ENCODE peak calls at places on chromosomes 1 and 21, in six cellular contexts. V, J, G, U, Z and H are unnamed samples.
A peak's percentile ranks its signal among the peaks of the same experiment; 100 is the strongest.

GRCh38 chr1:44964396-44964795 is 22.0 kb downstream of the EIF2B3 start:
- DNase-seq in V (no peak), J (no peak), G (no peak), U (no peak), Z (no peak), H (no peak)

GRCh38 chr21:46559291-46559983 is 45.4 kb downstream of the S100B start:
- DNase-seq in V (no peak), J (no peak), G (peak; percentile 41), U (peak; percentile 71), Z (no peak), H (peak; percentile 46)

GRCh38 chr1:66276229-66276628 is 257.7 kb upstream of the SGIP1 start:
- DNase-seq in V (no peak), J (no peak), G (no peak), U (no peak), Z (no peak), H (no peak)

GRCh38 chr1:89954401-89954800 is 40.5 kb upstream of the ZNF326 start:
- DNase-seq in V (no peak), J (no peak), G (no peak), U (no peak), Z (no peak), H (no peak)

GRCh38 chr1:38773483-38773882 is 86.1 kb downstream of the RRAGC start:
- DNase-seq in V (no peak), J (no peak), G (no peak), U (no peak), Z (no peak), H (no peak)

GRCh38 chr1:153343811-153344717 is 4.6 kb downstream of the PGLYRP4 start:
- DNase-seq in V (no peak), J (no peak), G (no peak), U (no peak), Z (no peak), H (peak; percentile 37)

GRCh38 chr1:100557606-100557953 is 19.6 kb downstream of the GPR88 start:
- DNase-seq in V (no peak), J (no peak), G (no peak), U (no peak), Z (no peak), H (no peak)

GRCh38 chr1:229273507-229274232 is 2.8 kb downstream of the RAB4A start:
- DNase-seq in V (no peak), J (peak; percentile 40), G (peak; percentile 99), U (no peak), Z (no peak), H (no peak)

GRCh38 chr1:66302810-66303209 is 231.1 kb upstream of the SGIP1 start:
- DNase-seq in V (no peak), J (no peak), G (no peak), U (no peak), Z (no peak), H (no peak)

GRCh38 chr1:177645491-177645890 is 324.4 kb downstream of the SEC16B start:
- DNase-seq in V (no peak), J (no peak), G (no peak), U (no peak), Z (no peak), H (no peak)

GRCh38 chr1:1597275-1597930 is 2.5 kb downstream of the FNDC10 start:
- DNase-seq in V (peak; percentile 37), J (no peak), G (no peak), U (no peak), Z (no peak), H (peak; percentile 54)
- H3K27me3 ChIP-seq in V (peaks cover 8% of the 10 kb centered on the region), J (no peaks in the 10 kb centered on the region), G (peaks cover 10% of the 10 kb centered on the region), U (no peaks in the 10 kb centered on the region), Z (peaks cover 28% of the 10 kb centered on the region), H (no peaks in the 10 kb centered on the region)

GRCh38 chr1:213973129-213973528 is 14.6 kb upstream of the PROX1 start:
- DNase-seq in V (no peak), J (no peak), G (no peak), U (no peak), Z (no peak), H (no peak)

GRCh38 chr1:213977909-213978308 is 9.9 kb upstream of the PROX1 start:
- DNase-seq in V (no peak), J (no peak), G (no peak), U (no peak), Z (no peak), H (no peak)

GRCh38 chr1:213977486-213977842 is 10.3 kb upstream of the PROX1 start:
- DNase-seq in V (no peak), J (no peak), G (peak; percentile 54), U (no peak), Z (no peak), H (no peak)

GRCh38 chr1:213979751-213980605 is 7.8 kb upstream of the PROX1 start:
- DNase-seq in V (peak; percentile 64), J (peak; percentile 3), G (no peak), U (no peak), Z (no peak), H (no peak)

DNA sequence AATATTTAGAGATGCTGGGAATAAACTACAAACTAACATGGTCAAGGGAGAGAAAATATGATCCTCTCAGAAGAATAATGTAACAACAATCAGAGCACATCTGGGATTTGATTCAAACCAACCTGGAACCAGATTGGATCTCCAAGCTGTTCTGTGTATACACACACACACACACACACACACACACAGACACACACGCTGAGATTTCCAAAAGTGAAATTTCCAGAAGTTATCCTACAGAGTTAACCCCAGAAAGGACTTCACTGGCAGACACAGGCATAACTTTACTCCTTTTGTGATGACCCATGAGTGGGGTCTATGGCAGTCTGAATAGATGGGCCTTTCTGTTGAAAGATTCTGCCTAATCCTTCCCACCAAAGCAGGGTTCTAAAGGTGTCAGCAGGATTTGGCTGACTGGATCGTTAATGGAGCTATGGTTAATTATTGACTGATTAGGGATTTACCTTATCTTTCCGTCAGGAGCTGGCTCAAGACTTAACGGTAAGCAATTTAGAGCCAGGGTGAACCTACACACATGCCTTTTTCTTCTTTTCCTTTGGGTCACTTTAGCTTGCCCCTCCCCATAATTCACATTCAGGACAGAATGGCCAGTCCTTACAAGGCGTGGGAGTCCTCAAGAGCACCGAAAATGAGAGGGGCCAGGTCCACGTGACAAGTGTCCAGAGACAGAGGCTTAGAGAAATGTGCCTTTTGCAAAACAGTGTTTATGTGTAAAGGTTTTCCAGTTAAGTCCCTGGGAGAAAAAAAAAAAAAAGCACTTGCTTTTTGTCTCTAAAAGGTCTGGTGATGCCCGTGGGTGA is 10.9 kb upstream of the PROX1 start:
- DNase-seq in V (no peak), J (no peak), G (peak; percentile 47), U (no peak), Z (no peak), H (no peak)
- H3K27me3 ChIP-seq in V (peaks cover 33% of the 10 kb centered on the region), J (no peaks in the 10 kb centered on the region), G (no peaks in the 10 kb centered on the region), U (peaks cover 53% of the 10 kb centered on the region), Z (peaks cover 33% of the 10 kb centered on the region), H (peaks cover 10% of the 10 kb centered on the region)

DNA sequence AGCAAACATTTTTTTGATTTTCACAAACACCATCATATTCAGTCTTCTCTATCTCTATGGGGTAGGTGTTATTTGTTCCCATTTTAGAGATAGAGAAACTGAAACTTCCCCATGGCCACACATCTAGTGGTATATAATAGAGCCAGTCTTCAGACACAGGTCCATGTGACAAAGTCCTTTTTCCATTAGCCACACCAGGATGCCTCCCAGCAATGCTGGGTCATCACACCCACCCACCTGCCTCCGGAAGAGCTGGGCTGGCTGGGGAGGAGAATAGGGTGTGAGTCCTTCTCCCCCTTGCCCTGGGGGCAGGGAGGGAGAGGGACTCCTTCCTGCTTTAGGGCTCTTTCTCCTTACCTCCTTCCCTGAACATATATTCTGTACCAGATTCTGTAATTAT is 29.8 kb downstream of the SOX13 start:
- DNase-seq in V (no peak), J (no peak), G (peak; percentile 49), U (no peak), Z (no peak), H (no peak)
- H3K27me3 ChIP-seq in V (no peaks in the 10 kb centered on the region), J (no peaks in the 10 kb centered on the region), G (no peaks in the 10 kb centered on the region), U (no peaks in the 10 kb centered on the region), Z (peaks cover 5% of the 10 kb centered on the region), H (no peaks in the 10 kb centered on the region)

DNA sequence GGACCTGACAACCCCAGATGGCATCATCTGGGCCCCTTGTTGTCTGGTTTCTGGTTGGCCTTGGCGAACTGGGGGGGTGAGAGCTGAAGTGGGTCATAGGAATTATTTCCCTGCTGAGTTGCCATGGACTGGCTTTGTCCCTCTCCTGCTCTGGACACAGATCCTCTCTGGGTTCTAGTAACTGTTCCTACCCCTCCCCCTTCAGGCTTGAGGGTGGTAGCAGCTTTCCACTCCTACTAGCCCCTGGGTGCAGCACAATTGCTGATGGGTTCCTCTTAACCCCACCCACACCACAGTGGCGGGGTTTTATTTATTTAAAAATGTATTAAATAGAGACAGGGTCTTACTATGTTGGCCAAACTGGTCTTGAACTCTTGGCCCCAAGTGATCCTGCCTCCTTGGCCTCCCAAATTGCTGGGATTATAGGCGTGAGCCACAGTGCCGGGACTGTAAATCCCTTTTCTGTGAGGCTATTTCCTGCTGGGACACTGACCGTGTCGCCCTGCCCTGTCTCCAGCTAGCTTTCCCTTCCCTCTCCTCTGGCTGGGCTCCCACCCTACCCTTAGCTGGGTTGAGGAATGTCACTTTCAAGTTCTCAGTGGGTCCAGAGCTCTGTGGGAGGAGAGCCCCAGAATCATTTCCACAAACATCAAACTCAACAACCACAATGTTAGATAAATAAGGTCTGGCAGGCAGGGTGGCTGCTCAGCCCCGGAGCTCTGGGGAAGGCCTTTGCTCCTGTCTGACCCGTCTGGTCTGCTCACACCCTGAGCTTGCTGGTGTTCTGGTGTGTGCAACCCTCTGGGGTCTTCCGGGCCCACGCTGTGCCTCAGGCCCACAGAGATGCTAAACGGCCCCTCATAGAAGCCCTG is 112.7 kb upstream of the WNT4 start:
- DNase-seq in V (peak; percentile 56), J (no peak), G (no peak), U (no peak), Z (no peak), H (no peak)
- H3K27me3 ChIP-seq in V (no peaks in the 10 kb centered on the region), J (no peaks in the 10 kb centered on the region), G (peaks cover 12% of the 10 kb centered on the region), U (no peaks in the 10 kb centered on the region), Z (peaks cover 34% of the 10 kb centered on the region), H (no peaks in the 10 kb centered on the region)

DNA sequence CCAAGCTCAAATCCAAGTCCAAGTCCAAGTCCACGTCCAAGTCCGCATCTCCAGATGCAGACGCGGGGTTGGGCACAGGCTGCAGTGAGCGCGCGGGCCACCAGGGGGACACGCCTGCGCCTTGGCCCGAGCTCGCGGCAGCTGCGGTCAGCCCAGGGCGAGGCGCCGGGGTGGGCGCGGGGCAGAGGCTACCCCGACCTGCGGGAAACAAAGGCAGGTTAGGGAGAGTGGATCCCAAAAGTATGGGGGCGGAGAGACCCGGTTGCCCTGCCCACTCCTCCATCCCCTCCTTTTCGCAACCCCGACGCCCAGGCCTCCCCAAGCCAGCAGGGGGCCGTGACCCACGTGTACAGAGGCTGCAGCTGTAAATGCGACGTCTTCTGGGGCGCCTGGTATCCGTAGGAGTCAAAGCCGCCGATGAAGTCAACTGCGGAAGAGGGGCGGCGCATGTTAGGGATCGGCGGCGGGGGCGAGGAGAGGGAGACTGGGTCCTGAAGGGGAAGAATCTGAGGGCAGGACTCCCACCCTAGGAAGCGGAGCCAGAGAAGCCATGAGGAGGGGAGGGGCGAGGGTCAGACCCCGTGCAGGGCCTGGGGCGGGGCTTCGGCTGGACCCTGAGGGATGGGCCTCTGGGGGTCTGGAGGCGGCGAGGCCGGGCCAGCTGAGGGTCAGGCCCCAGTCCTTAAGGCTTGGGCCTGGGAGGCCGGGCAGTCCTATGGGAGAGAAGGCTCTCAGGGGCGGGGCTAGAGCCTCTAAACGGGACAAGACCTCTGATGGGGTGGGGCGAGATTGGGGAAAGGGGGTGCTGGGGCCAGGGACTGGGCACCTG is 58.0 kb downstream of the NKAIN1 start:
- DNase-seq in V (peak; percentile 88), J (peak; percentile 30), G (peak; percentile 23), U (peak; percentile 8), Z (no peak), H (no peak)
- H3K27me3 ChIP-seq in V (no peaks in the 10 kb centered on the region), J (peaks cover 6% of the 10 kb centered on the region), G (peaks cover 1% of the 10 kb centered on the region), U (peaks cover 38% of the 10 kb centered on the region), Z (peaks cover 10% of the 10 kb centered on the region), H (no peaks in the 10 kb centered on the region)

DNA sequence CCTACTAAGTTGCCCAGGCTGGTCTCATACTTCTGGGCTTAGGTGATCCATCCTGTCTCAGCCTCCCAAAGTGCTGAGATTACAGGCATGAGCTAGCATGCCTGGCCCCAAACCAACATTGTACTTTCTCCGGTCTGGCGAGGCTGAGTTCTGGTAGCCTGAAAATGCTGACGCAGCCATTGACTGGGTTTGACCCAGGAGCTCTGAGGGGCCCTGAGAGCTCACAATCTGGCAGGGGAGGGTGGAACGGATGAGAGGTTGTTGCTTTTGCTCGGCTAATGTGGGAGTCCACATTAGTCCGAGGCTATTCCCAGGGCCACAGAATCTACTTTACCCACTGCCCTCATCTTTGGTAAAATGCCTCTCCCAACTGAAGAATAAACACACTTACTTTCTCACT is 35.1 kb upstream of the PARP1 start:
- DNase-seq in V (no peak), J (no peak), G (no peak), U (no peak), Z (no peak), H (no peak)
- H3K27me3 ChIP-seq in V (no peaks in the 10 kb centered on the region), J (no peaks in the 10 kb centered on the region), G (no peaks in the 10 kb centered on the region), U (no peaks in the 10 kb centered on the region), Z (peaks cover 5% of the 10 kb centered on the region), H (no peaks in the 10 kb centered on the region)